ENCODE peak calls at places on chromosomes 7 and 10, in ten cellular contexts. Y is naive thymus-derived CD4-positive, alpha-beta T cell; F is cardiac fibroblast; Q is ovary; X is suprapubic skin; T is cardiac muscle cell; Z is tibial artery; L is left ventricle myocardium inferior; R is astrocyte of the spinal cord; P is H1. J is an unnamed sample.

GRCh38 chr7:116628971-116629586 is 42.9 kb upstream of the MET start:
- DNase-seq in Y (no peak), F (peak), Q (no peak), X (no peak), T (no peak), Z (no peak), L (no peak), R (peak), P (no peak), J (no peak)

GRCh38 chr10:13613519-13613918 is 26.8 kb downstream of the PRPF18 start:
- DNase-seq in Y (no peak), F (peak), Q (no peak), X (no peak), T (peak), Z (no peak), L (no peak), R (peak), P (no peak), J (no peak)

GRCh38 chr7:126589068-126589684 is 663.6 kb downstream of the GRM8 start:
- DNase-seq in Y (no peak), F (no peak), Q (no peak), X (no peak), T (no peak), Z (no peak), L (no peak), R (no peak), P (no peak), J (no peak)

GRCh38 chr10:2856598-2856997 is 210.8 kb upstream of the PFKP start:
- DNase-seq in Y (no peak), F (no peak), Q (no peak), X (no peak), T (no peak), Z (no peak), L (no peak), R (no peak), P (no peak), J (no peak)

GRCh38 chr10:116669832-116670644 is 49.3 kb downstream of the PNLIPRP2 start:
- DNase-seq in Y (no peak), F (no peak), Q (peak), X (peak), T (peak), Z (no peak), L (no peak), R (no peak), P (no peak), J (peak)

GRCh38 chr7:142177869-142178268 is 66.4 kb downstream of the MGAM2 start:
- DNase-seq in Y (no peak), F (peak), Q (no peak), X (no peak), T (no peak), Z (no peak), L (no peak), R (peak), P (no peak), J (no peak)

GRCh38 chr7:137934941-137935848 is 66.7 kb downstream of the CREB3L2 start:
- DNase-seq in Y (no peak), F (no peak), Q (no peak), X (no peak), T (no peak), Z (no peak), L (no peak), R (no peak), P (no peak), J (no peak)

GRCh38 chr10:5697342-5697741 is 12.7 kb downstream of the TASOR2 start:
- DNase-seq in Y (no peak), F (no peak), Q (no peak), X (no peak), T (no peak), Z (no peak), L (no peak), R (no peak), P (no peak), J (no peak)

GRCh38 chr7:106372121-106372520 is 87.3 kb upstream of the NAMPT start:
- DNase-seq in Y (no peak), F (peak), Q (no peak), X (no peak), T (no peak), Z (no peak), L (no peak), R (no peak), P (no peak), J (no peak)

GRCh38 chr10:101843032-101843991 is at the start of gene KCNIP2:
- DNase-seq in Y (peak), F (no peak), Q (no peak), X (no peak), T (peak), Z (no peak), L (peak), R (no peak), P (no peak), J (no peak)

GRCh38 chr7:93890041-93890463 is 501 bp downstream of the TFPI2 start:
- DNase-seq in Y (peak), F (peak), Q (peak), X (no peak), T (peak), Z (no peak), L (no peak), R (peak), P (peak), J (no peak)

GRCh38 chr10:86295791-86296190 is 70.8 kb downstream of the GRID1 start:
- DNase-seq in Y (no peak), F (no peak), Q (no peak), X (peak), T (no peak), Z (peak), L (no peak), R (no peak), P (no peak), J (peak)

GRCh38 chr10:42574336-42574735 is 64.0 kb downstream of the ZNF33B start:
- DNase-seq in Y (no peak), F (no peak), Q (no peak), X (no peak), T (no peak), Z (no peak), L (no peak), R (no peak), P (no peak), J (no peak)

GRCh38 chr7:24825931-24826661 is 68.8 kb upstream of the GSDME start:
- DNase-seq in Y (no peak), F (peak), Q (no peak), X (no peak), T (no peak), Z (no peak), L (no peak), R (peak), P (no peak), J (no peak)

GRCh38 chr10:110353244-110354119 is 48.8 kb upstream of the SMNDC1 start:
- DNase-seq in Y (no peak), F (peak), Q (no peak), X (no peak), T (peak), Z (no peak), L (no peak), R (peak), P (no peak), J (no peak)

GRCh38 chr7:120950539-120951308 is at the start of gene ING3:
- DNase-seq in Y (peak), F (peak), Q (peak), X (peak), T (peak), Z (peak), L (peak), R (peak), P (peak), J (peak)

GRCh38 chr10:103491729-103492364 is 1.7 kb upstream of the NEURL1 start:
- DNase-seq in Y (no peak), F (peak), Q (peak), X (no peak), T (no peak), Z (no peak), L (no peak), R (peak), P (no peak), J (no peak)

GRCh38 chr7:100156331-100157068 is 2.0 kb downstream of the TRAPPC14 start:
- DNase-seq in Y (no peak), F (no peak), Q (no peak), X (no peak), T (no peak), Z (no peak), L (no peak), R (no peak), P (no peak), J (no peak)

GRCh38 chr7:84982199-84982598 is 204.7 kb downstream of the SEMA3D start:
- DNase-seq in Y (no peak), F (no peak), Q (no peak), X (no peak), T (no peak), Z (no peak), L (no peak), R (no peak), P (no peak), J (no peak)

GRCh38 chr10:22736134-22736533 is 21.8 kb upstream of the PIP4K2A start:
- DNase-seq in Y (no peak), F (peak), Q (no peak), X (no peak), T (no peak), Z (no peak), L (no peak), R (no peak), P (no peak), J (no peak)

GRCh38 chr7:116788542-116789197 is 73.7 kb upstream of the CAPZA2 start:
- DNase-seq in Y (no peak), F (no peak), Q (no peak), X (no peak), T (no peak), Z (no peak), L (no peak), R (no peak), P (no peak), J (no peak)

GRCh38 chr10:102819054-102819453 is 18.2 kb downstream of the CYP17A1 start:
- DNase-seq in Y (no peak), F (no peak), Q (no peak), X (no peak), T (no peak), Z (peak), L (no peak), R (no peak), P (no peak), J (peak)

GRCh38 chr10:23171232-23171876 is 20.8 kb upstream of the PTF1A start:
- DNase-seq in Y (no peak), F (peak), Q (no peak), X (no peak), T (peak), Z (no peak), L (no peak), R (peak), P (no peak), J (no peak)

GRCh38 chr7:97639036-97639435 is 92.8 kb upstream of the TAC1 start:
- DNase-seq in Y (no peak), F (peak), Q (no peak), X (no peak), T (no peak), Z (no peak), L (no peak), R (no peak), P (no peak), J (no peak)

GRCh38 chr10:73911553-73912004 is 647 bp downstream of the PLAU start:
- DNase-seq in Y (no peak), F (peak), Q (no peak), X (no peak), T (no peak), Z (no peak), L (no peak), R (no peak), P (no peak), J (no peak)

GRCh38 chr10:75395171-75395954 is 6.2 kb downstream of the ZNF503 start:
- DNase-seq in Y (peak), F (peak), Q (peak), X (no peak), T (peak), Z (peak), L (peak), R (peak), P (no peak), J (peak)

GRCh38 chr7:40986351-40986873 is 716.5 kb downstream of the INHBA start:
- DNase-seq in Y (no peak), F (peak), Q (no peak), X (no peak), T (no peak), Z (no peak), L (no peak), R (peak), P (no peak), J (no peak)

GRCh38 chr10:8979976-8980375 is 925.5 kb downstream of the GATA3 start:
- DNase-seq in Y (no peak), F (no peak), Q (no peak), X (no peak), T (no peak), Z (no peak), L (no peak), R (no peak), P (no peak), J (no peak)

GRCh38 chr10:8986975-8987374 is 932.5 kb downstream of the GATA3 start:
- DNase-seq in Y (no peak), F (no peak), Q (no peak), X (no peak), T (no peak), Z (no peak), L (no peak), R (no peak), P (no peak), J (no peak)

GRCh38 chr10:8990280-8990987 is 935.9 kb downstream of the GATA3 start:
- DNase-seq in Y (no peak), F (no peak), Q (no peak), X (no peak), T (no peak), Z (no peak), L (no peak), R (no peak), P (no peak), J (no peak)

GRCh38 chr10:8981277-8981676 is 926.8 kb downstream of the GATA3 start:
- DNase-seq in Y (no peak), F (no peak), Q (no peak), X (no peak), T (no peak), Z (no peak), L (no peak), R (no peak), P (no peak), J (no peak)

DNA sequence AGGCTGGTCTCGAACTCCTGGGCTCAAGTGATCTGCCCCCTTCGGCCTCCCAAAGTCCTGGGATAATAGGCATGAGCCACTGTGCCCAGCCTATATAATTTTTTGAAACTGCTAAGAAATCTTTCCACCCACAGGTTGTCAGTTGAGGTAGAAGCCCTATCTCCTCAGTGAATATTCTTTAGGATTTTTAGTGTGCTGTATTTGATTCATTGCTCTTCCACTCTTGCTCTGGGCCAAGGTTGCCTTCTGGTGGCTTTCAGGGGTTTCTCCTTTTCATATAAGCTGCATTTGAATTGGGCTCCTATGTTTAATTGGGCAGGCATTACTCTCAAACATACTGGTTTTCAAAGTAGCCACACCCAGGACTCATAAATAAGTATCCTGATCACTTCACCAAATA is 931.2 kb downstream of the GATA3 start:
- DNase-seq in Y (no peak), F (no peak), Q (no peak), X (no peak), T (no peak), Z (no peak), L (no peak), R (no peak), P (no peak), J (no peak)
- H3K4me3 ChIP-seq in Y (no peak), F (no peak), Q (no peak), X (no peak), T (no peak), Z (no peak), L (no peak), R (no peak), P (no peak), J (no peak)

GRCh38 chr7:11456574-11456973 is 375.4 kb downstream of the THSD7A start:
- DNase-seq in Y (no peak), F (no peak), Q (no peak), X (no peak), T (no peak), Z (no peak), L (no peak), R (no peak), P (no peak), J (no peak)

GRCh38 chr7:11457419-11457818 is 374.6 kb downstream of the THSD7A start:
- DNase-seq in Y (no peak), F (no peak), Q (no peak), X (no peak), T (no peak), Z (no peak), L (no peak), R (no peak), P (no peak), J (no peak)

GRCh38 chr7:11461999-11462398 is 370.0 kb downstream of the THSD7A start:
- DNase-seq in Y (no peak), F (no peak), Q (no peak), X (no peak), T (no peak), Z (no peak), L (no peak), R (no peak), P (no peak), J (no peak)

DNA sequence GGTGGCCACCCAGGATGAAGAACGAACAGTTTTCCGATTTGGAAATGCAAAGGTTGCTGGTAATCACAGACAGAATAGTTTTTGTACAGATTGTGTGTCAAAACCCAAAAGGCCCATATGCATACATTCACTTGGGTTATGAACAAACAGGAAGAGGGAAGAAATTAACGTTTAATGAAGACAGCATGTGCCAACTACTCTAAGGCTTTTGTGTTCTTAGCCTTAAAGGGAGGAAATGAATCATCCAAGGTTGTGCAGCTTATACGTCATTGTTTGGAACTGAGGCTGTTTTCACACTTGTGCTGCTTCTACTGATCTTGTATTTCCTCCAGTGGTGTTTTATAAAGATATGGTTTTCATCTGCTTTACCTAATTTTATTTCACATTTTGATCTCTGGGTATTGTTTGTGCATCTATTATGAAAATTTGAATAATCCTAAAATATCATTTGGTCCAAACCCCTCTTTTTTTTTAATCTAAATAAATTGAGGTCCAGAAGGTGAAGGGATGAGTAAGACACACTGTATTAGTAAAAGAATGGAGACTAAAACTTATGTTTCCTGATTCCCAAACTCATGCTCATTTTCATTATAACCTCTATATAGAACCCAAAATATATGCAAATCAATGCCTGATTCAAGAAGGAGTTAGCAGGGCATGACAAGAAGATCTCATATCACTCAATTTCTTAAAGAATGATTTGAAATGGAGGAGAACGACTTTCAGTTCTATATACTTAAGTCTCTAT is 373.1 kb downstream of the THSD7A start:
- DNase-seq in Y (no peak), F (peak), Q (no peak), X (no peak), T (no peak), Z (no peak), L (no peak), R (peak), P (no peak), J (no peak)
- H3K4me3 ChIP-seq in Y (no peak), F (no peak), Q (no peak), X (no peak), T (no peak), Z (no peak), L (no peak), R (no peak), P (no peak), J (no peak)

GRCh38 chr7:79820387-79820786 is 314.2 kb upstream of the GNAI1 start:
- DNase-seq in Y (no peak), F (peak), Q (peak), X (no peak), T (peak), Z (no peak), L (peak), R (peak), P (no peak), J (no peak)

GRCh38 chr7:79823246-79823951 is 311.2 kb upstream of the GNAI1 start:
- DNase-seq in Y (no peak), F (no peak), Q (no peak), X (no peak), T (no peak), Z (no peak), L (no peak), R (no peak), P (no peak), J (no peak)

GRCh38 chr7:79822620-79823240 is 311.9 kb upstream of the GNAI1 start:
- DNase-seq in Y (no peak), F (no peak), Q (no peak), X (no peak), T (no peak), Z (no peak), L (no peak), R (no peak), P (no peak), J (no peak)
- H3K4me3 ChIP-seq in Y (no peak), F (no peak), Q (no peak), X (no peak), T (no peak), Z (no peak), L (no peak), R (no peak), P (no peak), J (no peak)

GRCh38 chr7:108456845-108457540 is 757 bp upstream of the NRCAM start:
- DNase-seq in Y (no peak), F (no peak), Q (no peak), X (no peak), T (no peak), Z (no peak), L (no peak), R (no peak), P (no peak), J (no peak)
- H3K4me3 ChIP-seq in Y (no peak), F (peak), Q (peak), X (peak), T (peak), Z (no peak), L (peak), R (no peak), P (peak), J (no peak)

DNA sequence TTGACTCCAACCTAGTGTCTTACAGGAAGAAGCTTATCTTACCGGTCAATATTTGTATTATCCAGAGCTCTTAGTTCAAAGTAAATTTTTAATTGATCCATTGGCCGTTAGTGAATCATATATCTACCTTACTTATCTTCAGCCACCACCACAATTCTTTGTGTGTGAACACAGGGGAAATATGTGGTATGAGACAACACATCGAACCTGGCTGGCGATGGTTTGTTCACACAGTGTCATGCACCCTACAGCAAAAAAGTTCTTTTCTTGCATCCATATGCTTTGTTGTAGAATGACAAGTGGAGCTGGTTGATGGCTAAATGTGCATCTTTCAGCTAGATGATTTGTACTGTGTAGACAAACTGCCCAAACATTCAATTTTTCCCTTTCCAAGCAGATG is 65.8 kb downstream of the ARID5B start:
- DNase-seq in Y (no peak), F (no peak), Q (no peak), X (no peak), T (no peak), Z (no peak), L (no peak), R (no peak), P (no peak), J (no peak)
- H3K4me3 ChIP-seq in Y (no peak), F (no peak), Q (no peak), X (no peak), T (no peak), Z (no peak), L (no peak), R (no peak), P (no peak), J (no peak)